ENCODE peak calls at places on chromosomes 1 and 21, in eight cellular contexts. S is CD4-positive, alpha-beta memory T cell; D is astrocyte of the spinal cord; H is T-helper 1 cell; L is HFFc6; Q is stimulated activated CD8-positive, alpha-beta memory T cell treated with anti-CD3 and anti-CD28 coated beads, Interleukin-7, amount 100 ng/mL, for 1 hour; V is T follicular helper cell; T is ovary. N is an unnamed sample.

GRCh38 chr1:228088586-228089498 is 6.3 kb downstream of the ARF1 start:
- DNase-seq in L (no peak), V (no peak), S (no peak), H (no peak), D (no peak), Q (no peak), T (peak; percentile 15), N (peak; percentile 51)

GRCh38 chr1:244104309-244105060 is 53.4 kb downstream of the ZBTB18 start:
- DNase-seq in T (no peak), L (peak; percentile 95), D (peak; percentile 92), Q (no peak), S (no peak), V (no peak), H (no peak), N (no peak)

GRCh38 chr21:25188639-25189038 is 418.6 kb downstream of the MRPL39 start:
- DNase-seq in T (no peak), D (no peak), L (no peak), S (no peak), H (no peak), V (no peak), Q (no peak), N (no peak)

GRCh38 chr21:43367296-43367695 is 59.6 kb downstream of the SIK1 start:
- DNase-seq in H (no peak), V (no peak), S (peak; percentile 9), T (no peak), Q (no peak), L (no peak), D (no peak), N (no peak)

GRCh38 chr1:160131803-160132565 is 16.4 kb downstream of the ATP1A2 start:
- DNase-seq in Q (no peak), D (no peak), S (no peak), T (no peak), H (no peak), V (no peak), L (no peak), N (peak; percentile 28)

GRCh38 chr1:23224721-23225648 is 7.7 kb upstream of the HTR1D start:
- DNase-seq in D (peak; percentile 17), S (no peak), Q (no peak), L (peak; percentile 85), V (no peak), H (no peak), T (no peak), N (no peak)

GRCh38 chr1:40857737-40858136 is 4.4 kb downstream of the CITED4 start:
- DNase-seq in L (no peak), D (no peak), V (no peak), Q (no peak), S (no peak), T (no peak), H (no peak), N (no peak)

GRCh38 chr1:57470028-57470427 is 46.2 kb upstream of the DAB1 start:
- DNase-seq in H (no peak), S (no peak), Q (no peak), V (no peak), D (peak; percentile 33), L (peak; percentile 41), T (no peak), N (no peak)

GRCh38 chr1:94258873-94259331 is 21.5 kb upstream of the ARHGAP29 start:
- DNase-seq in V (no peak), T (no peak), D (peak; percentile 95), S (no peak), H (no peak), Q (no peak), L (peak; percentile 92), N (no peak)

GRCh38 chr1:220786337-220787068 is at the start of gene MTARC1:
- DNase-seq in Q (no peak), D (peak; percentile 38), S (no peak), L (peak; percentile 9), T (peak; percentile 61), V (no peak), H (no peak), N (peak; percentile 86)

GRCh38 chr1:40267767-40268187 is 9.7 kb downstream of the ZMPSTE24 start:
- DNase-seq in L (peak; percentile 99), Q (no peak), D (peak; percentile 91), T (no peak), V (no peak), S (no peak), H (no peak), N (peak; percentile 66)

GRCh38 chr21:15005391-15005790 is 59.4 kb downstream of the NRIP1 start:
- DNase-seq in Q (no peak), V (no peak), S (no peak), L (no peak), H (peak; percentile 27), T (peak; percentile 62), D (peak; percentile 45), N (no peak)

GRCh38 chr1:221865808-221866207 is 123.9 kb upstream of the DUSP10 start:
- DNase-seq in H (no peak), T (no peak), D (peak; percentile 12), Q (no peak), L (peak; percentile 28), V (no peak), S (no peak), N (no peak)

GRCh38 chr1:119816407-119816806 is 5.1 kb upstream of the REG4 start:
- DNase-seq in H (no peak), S (no peak), D (peak; percentile 43), T (no peak), Q (no peak), V (no peak), L (peak; percentile 44), N (no peak)

GRCh38 chr1:151945725-151946365 is 36.5 kb upstream of the THEM4 start:
- DNase-seq in D (peak; percentile 96), S (peak; percentile 97), V (peak; percentile 81), L (peak; percentile 99), Q (peak; percentile 64), H (peak; percentile 92), T (peak; percentile 78), N (peak; percentile 63)

GRCh38 chr1:209728466-209728865 is 23.8 kb downstream of the HSD11B1 start:
- DNase-seq in Q (no peak), L (no peak), D (no peak), S (no peak), V (no peak), T (no peak), H (no peak), N (no peak)

GRCh38 chr1:209657140-209657879 is 5.1 kb upstream of the LAMB3 start:
- DNase-seq in H (no peak), T (no peak), S (no peak), Q (no peak), L (no peak), D (peak; percentile 54), V (no peak), N (no peak)

GRCh38 chr1:5369223-5369622 is 623.0 kb downstream of the NPHP4 start:
- DNase-seq in L (no peak), V (no peak), T (no peak), Q (no peak), D (no peak), S (no peak), H (no peak), N (no peak)

GRCh38 chr1:21537511-21537931 is 28.3 kb downstream of the ALPL start:
- DNase-seq in H (no peak), D (no peak), Q (no peak), L (no peak), S (no peak), V (no peak), T (peak; percentile 71), N (peak; percentile 75)

N was measured in pancreas.